ENCODE peak calls at places on chromosomes 16 and 17, in four cellular contexts. One of them, this sample, is unnamed.

GRCh38 chr17:67995568-67996191 is 589 bp downstream of the C17orf58 start:
- DNase-seq in IMR-90: no peak
- DNase-seq in GM12878: no peak
- DNase-seq in endothelial cell of umbilical vein: no peak
- DNase-seq in this sample: no peak

GRCh38 chr16:1772362-1772907 is at the start of gene EME2:
- DNase-seq in IMR-90: peak
- DNase-seq in GM12878: no peak
- DNase-seq in endothelial cell of umbilical vein: no peak
- DNase-seq in this sample: peak

GRCh38 chr16:12305081-12305596 is 328.6 kb downstream of the SNX29 start:
- DNase-seq in IMR-90: no peak
- DNase-seq in GM12878: no peak
- DNase-seq in endothelial cell of umbilical vein: no peak
- DNase-seq in this sample: no peak

GRCh38 chr17:62679866-62680377 is 52.5 kb downstream of the MRC2 start:
- DNase-seq in IMR-90: no peak
- DNase-seq in GM12878: no peak
- DNase-seq in endothelial cell of umbilical vein: no peak
- DNase-seq in this sample: peak

GRCh38 chr17:79831367-79832210 is 7.7 kb downstream of the CBX4 start:
- DNase-seq in IMR-90: no peak
- DNase-seq in GM12878: no peak
- DNase-seq in endothelial cell of umbilical vein: no peak
- DNase-seq in this sample: peak

GRCh38 chr16:49625311-49626035 is 230.4 kb downstream of the ZNF423 start:
- DNase-seq in IMR-90: no peak
- DNase-seq in GM12878: no peak
- DNase-seq in endothelial cell of umbilical vein: no peak
- DNase-seq in this sample: no peak

GRCh38 chr16:16982614-16983013 is 488.1 kb downstream of the XYLT1 start:
- DNase-seq in IMR-90: no peak
- DNase-seq in GM12878: no peak
- DNase-seq in endothelial cell of umbilical vein: no peak
- DNase-seq in this sample: peak

GRCh38 chr17:79845601-79845949 is 6.3 kb upstream of the CBX4 start:
- DNase-seq in IMR-90: no peak
- DNase-seq in GM12878: no peak
- DNase-seq in endothelial cell of umbilical vein: no peak
- DNase-seq in this sample: peak

GRCh38 chr16:16027728-16028310 is 78.4 kb downstream of the ABCC1 start:
- DNase-seq in IMR-90: no peak
- DNase-seq in GM12878: no peak
- DNase-seq in endothelial cell of umbilical vein: peak
- DNase-seq in this sample: no peak

GRCh38 chr17:27226611-27227234 is 67.2 kb upstream of the WSB1 start:
- DNase-seq in IMR-90: peak
- DNase-seq in GM12878: no peak
- DNase-seq in endothelial cell of umbilical vein: peak
- DNase-seq in this sample: no peak

GRCh38 chr16:22204091-22204655 is 1.9 kb upstream of the EEF2K start:
- DNase-seq in IMR-90: no peak
- DNase-seq in GM12878: no peak
- DNase-seq in endothelial cell of umbilical vein: no peak
- DNase-seq in this sample: no peak

GRCh38 chr17:44775136-44775837 is 16.5 kb downstream of the ADAM11 start:
- DNase-seq in IMR-90: peak
- DNase-seq in GM12878: peak
- DNase-seq in endothelial cell of umbilical vein: peak
- DNase-seq in this sample: peak

GRCh38 chr16:58815188-58815888 is 81.2 kb upstream of the GOT2 start:
- DNase-seq in IMR-90: no peak
- DNase-seq in GM12878: no peak
- DNase-seq in endothelial cell of umbilical vein: no peak
- DNase-seq in this sample: no peak

GRCh38 chr16:23060458-23061320 is 88.6 kb downstream of the USP31 start:
- DNase-seq in IMR-90: peak
- DNase-seq in GM12878: peak
- DNase-seq in endothelial cell of umbilical vein: peak
- DNase-seq in this sample: peak

GRCh38 chr16:86031141-86031678 is 132.2 kb downstream of the IRF8 start:
- DNase-seq in IMR-90: no peak
- DNase-seq in GM12878: no peak
- DNase-seq in endothelial cell of umbilical vein: no peak
- DNase-seq in this sample: no peak

GRCh38 chr17:44110823-44111633 is 12.4 kb downstream of the HDAC5 start:
- DNase-seq in IMR-90: peak
- DNase-seq in GM12878: peak
- DNase-seq in endothelial cell of umbilical vein: peak
- DNase-seq in this sample: peak

GRCh38 chr17:79977711-79978544 is 57.7 kb downstream of the TBC1D16 start:
- DNase-seq in IMR-90: no peak
- DNase-seq in GM12878: no peak
- DNase-seq in endothelial cell of umbilical vein: no peak
- DNase-seq in this sample: no peak

GRCh38 chr16:65574311-65574966 is 452.6 kb upstream of the CDH11 start:
- DNase-seq in IMR-90: no peak
- DNase-seq in GM12878: no peak
- DNase-seq in endothelial cell of umbilical vein: no peak
- DNase-seq in this sample: no peak

GRCh38 chr17:56320443-56320842 is 167.2 kb downstream of the ANKFN1 start:
- DNase-seq in IMR-90: peak
- DNase-seq in GM12878: no peak
- DNase-seq in endothelial cell of umbilical vein: no peak
- DNase-seq in this sample: no peak

GRCh38 chr17:78144146-78144719 is 2.0 kb upstream of the C17orf99 start:
- DNase-seq in IMR-90: peak
- DNase-seq in GM12878: no peak
- DNase-seq in endothelial cell of umbilical vein: peak
- DNase-seq in this sample: peak

GRCh38 chr16:3274490-3274889 is 8.8 kb upstream of the ZNF263 start:
- DNase-seq in IMR-90: peak
- DNase-seq in GM12878: no peak
- DNase-seq in endothelial cell of umbilical vein: no peak
- DNase-seq in this sample: no peak

GRCh38 chr17:51796026-51796425 is 362.5 kb downstream of the CA10 start:
- DNase-seq in IMR-90: no peak
- DNase-seq in GM12878: no peak
- DNase-seq in endothelial cell of umbilical vein: no peak
- DNase-seq in this sample: no peak

GRCh38 chr16:11630230-11631056 is 37.8 kb upstream of the SNN start:
- DNase-seq in IMR-90: no peak
- DNase-seq in GM12878: no peak
- DNase-seq in endothelial cell of umbilical vein: no peak
- DNase-seq in this sample: no peak

GRCh38 chr16:84036131-84036530 is 6.5 kb downstream of the SLC38A8 start:
- DNase-seq in IMR-90: no peak
- DNase-seq in GM12878: no peak
- DNase-seq in endothelial cell of umbilical vein: no peak
- DNase-seq in this sample: no peak

GRCh38 chr17:81869221-81870154 is 1.6 kb downstream of the ARHGDIA start:
- DNase-seq in IMR-90: no peak
- DNase-seq in GM12878: no peak
- DNase-seq in endothelial cell of umbilical vein: peak
- DNase-seq in this sample: peak

GRCh38 chr16:30395992-30396560 is 856 bp downstream of the ZNF48 start:
- DNase-seq in IMR-90: no peak
- DNase-seq in GM12878: no peak
- DNase-seq in endothelial cell of umbilical vein: no peak
- DNase-seq in this sample: no peak

GRCh38 chr17:68512967-68513474 is 791 bp downstream of the PRKAR1A start:
- DNase-seq in IMR-90: peak
- DNase-seq in GM12878: no peak
- DNase-seq in endothelial cell of umbilical vein: peak
- DNase-seq in this sample: peak

GRCh38 chr16:46908540-46909372 is 24.6 kb downstream of the GPT2 start:
- DNase-seq in IMR-90: peak
- DNase-seq in GM12878: no peak
- DNase-seq in endothelial cell of umbilical vein: peak
- DNase-seq in this sample: peak

GRCh38 chr16:23432176-23433128 is 20.5 kb downstream of the COG7 start:
- DNase-seq in IMR-90: peak
- DNase-seq in GM12878: no peak
- DNase-seq in endothelial cell of umbilical vein: no peak
- DNase-seq in this sample: no peak

GRCh38 chr16:24499193-24499814 is 40.1 kb upstream of the RBBP6 start:
- DNase-seq in IMR-90: peak
- DNase-seq in GM12878: no peak
- DNase-seq in endothelial cell of umbilical vein: peak
- DNase-seq in this sample: peak

GRCh38 chr17:38915639-38915995 is 9.8 kb upstream of the LASP1NB start:
- DNase-seq in IMR-90: no peak
- DNase-seq in GM12878: no peak
- DNase-seq in endothelial cell of umbilical vein: no peak
- DNase-seq in this sample: no peak

DNA sequence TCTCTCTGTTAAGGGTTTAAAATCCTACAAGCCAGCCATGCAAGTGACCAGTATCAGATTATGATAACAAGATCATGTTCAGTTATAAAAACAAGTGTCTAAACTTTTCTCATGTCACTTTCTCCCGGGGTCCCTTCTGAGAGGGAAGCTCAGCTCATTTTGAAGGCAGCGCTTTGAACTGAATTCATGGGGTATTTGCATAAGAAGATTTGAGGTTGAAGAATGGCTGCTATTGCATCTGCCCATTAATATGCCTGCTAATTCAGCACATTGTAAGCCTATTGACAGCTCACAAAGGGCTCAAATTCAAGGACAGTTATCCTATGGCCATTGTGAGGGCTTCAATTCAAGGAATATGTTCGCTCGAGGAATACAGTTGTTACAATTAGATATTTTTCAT is 290.2 kb upstream of the IRX3 start:
- DNase-seq in IMR-90: no peak
- DNase-seq in GM12878: no peak
- DNase-seq in endothelial cell of umbilical vein: no peak
- DNase-seq in this sample: no peak
- TF ChIP-seq FOS in IMR-90: no peak
- TF ChIP-seq FOS in GM12878: no peak
- TF ChIP-seq FOS in endothelial cell of umbilical vein: no peak
- TF ChIP-seq FOS in this sample: no peak

GRCh38 chr17:75779987-75780889 is 4.4 kb upstream of the UNK start:
- DNase-seq in IMR-90: no peak
- DNase-seq in GM12878: no peak
- DNase-seq in endothelial cell of umbilical vein: no peak
- DNase-seq in this sample: no peak

GRCh38 chr17:75777243-75777922 is 7.2 kb upstream of the UNK start:
- DNase-seq in IMR-90: no peak
- DNase-seq in GM12878: no peak
- DNase-seq in endothelial cell of umbilical vein: no peak
- DNase-seq in this sample: no peak

GRCh38 chr17:75776399-75777242 is 8.0 kb upstream of the UNK start:
- DNase-seq in IMR-90: no peak
- DNase-seq in GM12878: no peak
- DNase-seq in endothelial cell of umbilical vein: no peak
- DNase-seq in this sample: no peak

GRCh38 chr17:75779250-75779986 is 5.2 kb upstream of the UNK start:
- DNase-seq in IMR-90: peak
- DNase-seq in GM12878: peak
- DNase-seq in endothelial cell of umbilical vein: peak
- DNase-seq in this sample: peak

DNA sequence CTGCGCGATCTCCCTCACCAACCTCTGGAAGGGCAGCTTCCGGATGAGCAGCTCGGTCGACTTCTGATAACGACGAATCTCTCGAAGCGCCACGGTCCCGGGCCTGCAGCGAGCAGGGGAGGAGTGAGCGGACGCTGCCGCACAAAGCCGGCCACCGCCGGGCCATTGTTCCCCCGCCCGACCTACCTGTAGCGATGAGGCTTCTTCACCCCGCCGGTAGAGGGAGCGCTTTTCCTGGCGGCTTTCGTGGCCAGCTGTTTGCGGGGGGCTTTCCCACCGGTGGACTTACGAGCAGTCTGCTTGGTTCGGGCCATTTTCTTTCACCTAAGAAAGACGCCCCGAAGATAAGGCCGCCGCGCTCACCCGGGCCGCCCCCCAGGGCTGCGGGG is 5.8 kb upstream of the UNK start:
- DNase-seq in IMR-90: peak
- DNase-seq in GM12878: no peak
- DNase-seq in endothelial cell of umbilical vein: no peak
- DNase-seq in this sample: no peak
- TF ChIP-seq FOS in IMR-90: no peak
- TF ChIP-seq FOS in GM12878: no peak
- TF ChIP-seq FOS in endothelial cell of umbilical vein: no peak
- TF ChIP-seq FOS in this sample: no peak

DNA sequence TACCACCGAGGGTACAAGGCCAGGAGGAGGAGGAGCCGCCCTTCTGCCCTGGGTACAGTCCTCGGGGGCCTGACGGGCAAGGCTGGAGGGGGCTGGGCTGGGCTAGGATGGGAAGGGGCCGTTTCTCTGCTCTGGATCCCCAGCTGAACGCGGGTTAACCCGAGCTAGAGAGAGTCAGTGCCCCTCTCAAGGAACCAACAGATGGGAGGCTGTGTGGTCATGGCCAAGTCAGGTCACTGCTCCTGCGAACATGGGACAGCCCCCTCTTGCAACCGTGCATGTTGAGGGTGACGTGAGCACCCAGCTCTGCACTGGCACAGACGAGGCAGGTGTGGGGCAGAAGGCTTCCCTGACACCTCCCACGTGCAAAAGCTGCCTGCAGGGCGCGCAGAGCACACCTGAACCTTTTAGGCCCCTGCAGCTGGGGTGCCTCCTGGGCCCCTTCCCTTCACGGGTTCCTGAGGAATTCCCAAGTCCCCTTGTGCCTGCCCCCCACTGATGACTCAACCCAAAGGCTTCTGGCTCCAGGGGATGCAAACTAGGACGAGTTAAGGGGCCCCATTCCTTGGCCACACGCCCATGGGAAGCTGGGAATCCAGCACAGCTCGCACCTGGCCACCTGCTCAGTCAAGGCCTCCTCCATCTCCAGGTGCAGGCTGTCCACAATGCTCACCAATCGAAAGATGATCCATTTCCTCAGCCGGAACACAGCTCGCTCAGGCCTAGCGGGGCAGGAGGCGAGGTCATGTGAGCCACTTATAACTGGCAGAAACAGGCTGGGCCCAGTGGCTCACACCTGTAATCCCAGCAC is 6.3 kb downstream of the MYBBP1A start:
- DNase-seq in IMR-90: peak
- DNase-seq in GM12878: no peak
- DNase-seq in endothelial cell of umbilical vein: no peak
- DNase-seq in this sample: no peak
- TF ChIP-seq FOS in IMR-90: no peak
- TF ChIP-seq FOS in GM12878: no peak
- TF ChIP-seq FOS in endothelial cell of umbilical vein: no peak
- TF ChIP-seq FOS in this sample: no peak

DNA sequence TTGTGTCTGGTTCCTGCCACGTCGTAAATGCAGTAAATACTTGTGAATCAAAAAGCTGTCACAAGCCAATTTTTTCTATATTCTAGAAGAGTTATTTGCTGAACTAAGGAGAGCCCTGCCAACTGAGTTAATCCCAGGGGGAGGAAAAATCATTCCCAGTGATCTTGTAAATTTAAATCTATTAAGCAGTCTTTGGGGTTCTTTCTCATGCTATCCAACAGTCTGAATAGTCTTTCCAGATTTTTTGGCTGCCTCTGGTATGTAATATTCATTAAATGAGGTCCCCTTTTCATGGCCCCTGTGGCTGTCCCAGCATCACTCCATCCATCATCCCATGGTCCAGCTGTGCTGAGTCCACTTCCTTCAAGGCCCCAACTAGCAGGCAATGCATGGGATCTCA is 46.7 kb downstream of the VAT1L start:
- DNase-seq in IMR-90: peak
- DNase-seq in GM12878: no peak
- DNase-seq in endothelial cell of umbilical vein: no peak
- DNase-seq in this sample: no peak
- TF ChIP-seq FOS in IMR-90: no peak
- TF ChIP-seq FOS in GM12878: no peak
- TF ChIP-seq FOS in endothelial cell of umbilical vein: no peak
- TF ChIP-seq FOS in this sample: no peak

This sample was measured in K562.